ENCODE peak calls at places on chromosomes 5 and 9, in eight cellular contexts. W, U, T, C, G, O, J and V are unnamed samples.

GRCh38 chr9:22307013-22307711 is 139.5 kb upstream of the DMRTA1 start:
- DNase-seq in W (no peak), U (no peak), T (peak), C (no peak), G (no peak), O (no peak), J (peak), V (peak)

GRCh38 chr5:18653216-18653752 is 1019.0 kb downstream of the TAF11L14 start:
- DNase-seq in W (no peak), U (no peak), T (no peak), C (no peak), G (no peak), O (no peak), J (no peak), V (no peak)

GRCh38 chr5:111680737-111681413 is 76.1 kb downstream of the NREP start:
- DNase-seq in W (no peak), U (no peak), T (no peak), C (peak), G (no peak), O (no peak), J (peak), V (peak)

GRCh38 chr5:93581738-93582414 is 857 bp upstream of the NR2F1-AS1 start:
- DNase-seq in W (no peak), U (no peak), T (no peak), C (no peak), G (no peak), O (no peak), J (no peak), V (no peak)

GRCh38 chr5:172477466-172477865 is 23.1 kb upstream of the SH3PXD2B start:
- DNase-seq in W (no peak), U (no peak), T (no peak), C (no peak), G (no peak), O (no peak), J (no peak), V (no peak)

GRCh38 chr9:100473271-100474081 is 527 bp downstream of the TMEFF1 start:
- DNase-seq in W (no peak), U (no peak), T (peak), C (peak), G (peak), O (no peak), J (no peak), V (peak)

GRCh38 chr5:122493091-122493775 is 181.2 kb downstream of the SNCAIP start:
- DNase-seq in W (no peak), U (no peak), T (no peak), C (no peak), G (no peak), O (no peak), J (no peak), V (no peak)

GRCh38 chr9:28212979-28213378 is 639.7 kb upstream of the C9orf72 start:
- DNase-seq in W (no peak), U (no peak), T (no peak), C (no peak), G (no peak), O (no peak), J (peak), V (no peak)

GRCh38 chr5:34690301-34690700 is 34.2 kb downstream of the RAI14 start:
- DNase-seq in W (no peak), U (no peak), T (no peak), C (no peak), G (no peak), O (no peak), J (no peak), V (no peak)

GRCh38 chr5:142976861-142977260 is 206.7 kb downstream of the ARHGAP26 start:
- DNase-seq in W (no peak), U (no peak), T (no peak), C (no peak), G (no peak), O (no peak), J (no peak), V (no peak)

GRCh38 chr9:136309101-136309801 is 5.4 kb upstream of the CCDC187 start:
- DNase-seq in W (no peak), U (no peak), T (no peak), C (no peak), G (no peak), O (peak), J (peak), V (no peak)

GRCh38 chr9:114426046-114426948 is 38.5 kb upstream of the AKNA start:
- DNase-seq in W (no peak), U (no peak), T (peak), C (no peak), G (no peak), O (no peak), J (no peak), V (no peak)

GRCh38 chr9:131190191-131190590 is 64.8 kb downstream of the NUP214 start:
- DNase-seq in W (no peak), U (no peak), T (no peak), C (no peak), G (no peak), O (no peak), J (peak), V (no peak)